ENCODE peak calls at places on chromosomes 2 and 18, in ten cellular contexts. T, O, G, E, P, L, D, Z, U and A are unnamed samples.

GRCh38 chr2:119659601-119660342 is 19.2 kb upstream of the TMEM177 start:
- DNase-seq in T (peak; percentile 57), O (no peak), G (peak; percentile 64), E (peak; percentile 25), P (no peak), L (peak; percentile 38), D (no peak), Z (peak; percentile 53), U (no peak), A (peak; percentile 24)

GRCh38 chr18:38493991-38494559 is 928.5 kb upstream of the CELF4 start:
- DNase-seq in T (peak; percentile 29), O (no peak), G (no peak), E (no peak), P (no peak), L (no peak), D (no peak), Z (no peak), U (no peak), A (no peak)

GRCh38 chr2:44932564-44933392 is 8.7 kb upstream of the SIX3 start:
- DNase-seq in T (no peak), O (no peak), G (no peak), E (no peak), P (no peak), L (no peak), D (no peak), Z (no peak), U (no peak), A (no peak)

GRCh38 chr2:1004398-1004797 is 53.7 kb downstream of the SNTG2 start:
- DNase-seq in T (no peak), O (no peak), G (no peak), E (no peak), P (no peak), L (no peak), D (no peak), Z (no peak), U (no peak), A (no peak)

GRCh38 chr2:181177376-181177775 is 197.0 kb downstream of the UBE2E3 start:
- DNase-seq in T (no peak), O (no peak), G (no peak), E (peak; percentile 36), P (no peak), L (no peak), D (no peak), Z (peak; percentile 18), U (no peak), A (no peak)

GRCh38 chr2:15782009-15782751 is 158.2 kb upstream of the MYCN start:
- DNase-seq in T (peak; percentile 4), O (no peak), G (peak; percentile 31), E (no peak), P (no peak), L (no peak), D (no peak), Z (no peak), U (no peak), A (peak; percentile 33)

GRCh38 chr2:109614715-109615636 is 812 bp downstream of the SOWAHC start:
- DNase-seq in T (peak; percentile 25), O (no peak), G (peak; percentile 59), E (no peak), P (peak; percentile 56), L (no peak), D (no peak), Z (no peak), U (peak; percentile 43), A (no peak)

GRCh38 chr2:24228470-24228869 is 53.6 kb downstream of the FAM228A start:
- DNase-seq in T (peak; percentile 16), O (no peak), G (no peak), E (no peak), P (no peak), L (no peak), D (no peak), Z (no peak), U (no peak), A (no peak)

GRCh38 chr2:230503798-230504197 is 87.8 kb downstream of the SP100 start:
- DNase-seq in T (no peak), O (no peak), G (no peak), E (no peak), P (no peak), L (no peak), D (no peak), Z (no peak), U (no peak), A (no peak)

GRCh38 chr2:193549661-193550060 is 1354.9 kb upstream of the TMEFF2 start:
- DNase-seq in T (peak; percentile 52), O (no peak), G (no peak), E (no peak), P (no peak), L (no peak), D (no peak), Z (no peak), U (no peak), A (no peak)

GRCh38 chr2:224885836-224886547 is 156.3 kb downstream of the DOCK10 start:
- DNase-seq in T (peak; percentile 94), O (no peak), G (no peak), E (peak; percentile 85), P (no peak), L (peak; percentile 79), D (no peak), Z (peak; percentile 66), U (no peak), A (peak; percentile 76)

GRCh38 chr2:101697794-101698418 is 399 bp downstream of the MAP4K4 start:
- DNase-seq in T (peak; percentile 7), O (no peak), G (peak; percentile 59), E (no peak), P (no peak), L (no peak), D (no peak), Z (no peak), U (no peak), A (no peak)

GRCh38 chr2:240995041-240995960 is 3.1 kb upstream of the SNED1 start:
- DNase-seq in T (no peak), O (no peak), G (no peak), E (no peak), P (peak; percentile 29), L (no peak), D (peak; percentile 15), Z (no peak), U (no peak), A (no peak)

GRCh38 chr2:12728221-12728777 is 11.6 kb downstream of the TRIB2 start:
- DNase-seq in T (no peak), O (no peak), G (no peak), E (no peak), P (no peak), L (no peak), D (peak; percentile 83), Z (no peak), U (no peak), A (no peak)

GRCh38 chr2:20868377-20868776 is 45.5 kb upstream of the LDAH start:
- DNase-seq in T (peak; percentile 20), O (no peak), G (no peak), E (no peak), P (no peak), L (no peak), D (no peak), Z (no peak), U (no peak), A (no peak)

GRCh38 chr18:61924550-61924949 is 31.7 kb upstream of the RNF152 start:
- DNase-seq in T (no peak), O (no peak), G (no peak), E (no peak), P (no peak), L (no peak), D (no peak), Z (no peak), U (no peak), A (no peak)

GRCh38 chr2:218229851-218230250 is 12.9 kb downstream of the ARPC2 start:
- DNase-seq in T (peak; percentile 82), O (no peak), G (no peak), E (peak; percentile 45), P (no peak), L (peak; percentile 66), D (no peak), Z (no peak), U (peak; percentile 55), A (peak; percentile 49)

GRCh38 chr2:85787981-85788340 is 34.2 kb downstream of the ATOH8 start:
- DNase-seq in T (no peak), O (no peak), G (no peak), E (no peak), P (no peak), L (no peak), D (no peak), Z (no peak), U (no peak), A (no peak)

GRCh38 chr2:240957656-240958365 is 40.6 kb upstream of the SNED1 start:
- DNase-seq in T (no peak), O (no peak), G (peak; percentile 4), E (no peak), P (no peak), L (no peak), D (peak; percentile 10), Z (peak; percentile 58), U (peak; percentile 19), A (no peak)